ENCODE peak calls at places on chromosomes 5 and 9, in six cellular contexts. One of them, this sample, is unnamed. For H3K27me3, the result is how much of the 10 kb centered on the place peaks cover.

GRCh38 chr9:22035591-22036011 is 26.5 kb upstream of the CDKN2B start:
- DNase-seq in uterus: no peak
- DNase-seq in Caco-2: no peak
- DNase-seq in CD4-positive, alpha-beta T cell: no peak
- DNase-seq in right cardiac atrium: no peak
- DNase-seq in HCT116: no peak
- DNase-seq in this sample: no peak

GRCh38 chr5:167947312-167947711 is 344.1 kb upstream of the WWC1 start:
- DNase-seq in CD4-positive, alpha-beta T cell: no peak
- DNase-seq in Caco-2: no peak
- DNase-seq in uterus: no peak
- DNase-seq in HCT116: no peak
- DNase-seq in right cardiac atrium: no peak
- DNase-seq in this sample: no peak

GRCh38 chr9:100700689-100701318 is 122.9 kb downstream of the CAVIN4 start:
- DNase-seq in HCT116: peak
- DNase-seq in uterus: no peak
- DNase-seq in Caco-2: no peak
- DNase-seq in right cardiac atrium: no peak
- DNase-seq in CD4-positive, alpha-beta T cell: no peak
- DNase-seq in this sample: no peak

GRCh38 chr5:111278824-111279504 is 54.8 kb downstream of the CAMK4 start:
- DNase-seq in uterus: no peak
- DNase-seq in Caco-2: peak
- DNase-seq in HCT116: peak
- DNase-seq in CD4-positive, alpha-beta T cell: peak
- DNase-seq in right cardiac atrium: peak
- DNase-seq in this sample: peak

GRCh38 chr9:34651286-34651685 is 699 bp upstream of the IL11RA start:
- DNase-seq in HCT116: no peak
- DNase-seq in uterus: peak
- DNase-seq in right cardiac atrium: peak
- DNase-seq in CD4-positive, alpha-beta T cell: no peak
- DNase-seq in Caco-2: no peak
- DNase-seq in this sample: peak

GRCh38 chr5:139845846-139846681 is 50.5 kb downstream of the PSD2 start:
- DNase-seq in uterus: no peak
- DNase-seq in Caco-2: no peak
- DNase-seq in right cardiac atrium: no peak
- DNase-seq in HCT116: no peak
- DNase-seq in CD4-positive, alpha-beta T cell: no peak
- DNase-seq in this sample: peak

GRCh38 chr9:6876195-6876594 is 118.4 kb downstream of the KDM4C start:
- DNase-seq in HCT116: no peak
- DNase-seq in CD4-positive, alpha-beta T cell: no peak
- DNase-seq in right cardiac atrium: no peak
- DNase-seq in uterus: no peak
- DNase-seq in Caco-2: no peak
- DNase-seq in this sample: no peak

GRCh38 chr9:32550046-32550608 is 2.0 kb upstream of the SMIM27 start:
- DNase-seq in CD4-positive, alpha-beta T cell: no peak
- DNase-seq in uterus: no peak
- DNase-seq in HCT116: no peak
- DNase-seq in Caco-2: no peak
- DNase-seq in right cardiac atrium: no peak
- DNase-seq in this sample: no peak

GRCh38 chr5:139473105-139473504 is 2.3 kb downstream of the SMIM33 start:
- DNase-seq in HCT116: no peak
- DNase-seq in uterus: no peak
- DNase-seq in Caco-2: no peak
- DNase-seq in CD4-positive, alpha-beta T cell: no peak
- DNase-seq in right cardiac atrium: no peak
- DNase-seq in this sample: no peak

GRCh38 chr9:12178634-12179033 is 514.6 kb upstream of the TYRP1 start:
- DNase-seq in uterus: no peak
- DNase-seq in Caco-2: no peak
- DNase-seq in CD4-positive, alpha-beta T cell: no peak
- DNase-seq in HCT116: no peak
- DNase-seq in right cardiac atrium: no peak
- DNase-seq in this sample: no peak

GRCh38 chr5:160271396-160271795 is 41.0 kb downstream of the CCNJL start:
- DNase-seq in HCT116: no peak
- DNase-seq in Caco-2: no peak
- DNase-seq in uterus: no peak
- DNase-seq in CD4-positive, alpha-beta T cell: no peak
- DNase-seq in right cardiac atrium: peak
- DNase-seq in this sample: no peak

GRCh38 chr5:170880084-170880483 is 18.3 kb downstream of the RANBP17 start:
- DNase-seq in HCT116: no peak
- DNase-seq in Caco-2: no peak
- DNase-seq in CD4-positive, alpha-beta T cell: no peak
- DNase-seq in right cardiac atrium: no peak
- DNase-seq in uterus: no peak
- DNase-seq in this sample: no peak

GRCh38 chr9:116154976-116155699 is 1.5 kb downstream of the PAPPA start:
- DNase-seq in HCT116: no peak
- DNase-seq in uterus: peak
- DNase-seq in right cardiac atrium: peak
- DNase-seq in CD4-positive, alpha-beta T cell: no peak
- DNase-seq in Caco-2: no peak
- DNase-seq in this sample: no peak

GRCh38 chr9:114696814-114697544 is 15.0 kb upstream of the TEX48 start:
- DNase-seq in uterus: no peak
- DNase-seq in HCT116: no peak
- DNase-seq in Caco-2: no peak
- DNase-seq in CD4-positive, alpha-beta T cell: no peak
- DNase-seq in right cardiac atrium: no peak
- DNase-seq in this sample: no peak

GRCh38 chr5:43168175-43168574 is 23.9 kb upstream of the NIM1K start:
- DNase-seq in HCT116: no peak
- DNase-seq in CD4-positive, alpha-beta T cell: no peak
- DNase-seq in right cardiac atrium: no peak
- DNase-seq in uterus: no peak
- DNase-seq in Caco-2: no peak
- DNase-seq in this sample: no peak

GRCh38 chr5:123154857-123155467 is 65.9 kb downstream of the PRDM6 start:
- DNase-seq in Caco-2: no peak
- DNase-seq in uterus: no peak
- DNase-seq in CD4-positive, alpha-beta T cell: no peak
- DNase-seq in right cardiac atrium: no peak
- DNase-seq in HCT116: no peak
- DNase-seq in this sample: no peak

GRCh38 chr5:77861576-77861975 is 85.4 kb upstream of the TBCA start:
- DNase-seq in HCT116: no peak
- DNase-seq in right cardiac atrium: no peak
- DNase-seq in Caco-2: no peak
- DNase-seq in CD4-positive, alpha-beta T cell: no peak
- DNase-seq in uterus: no peak
- DNase-seq in this sample: no peak
- H3K27me3 ChIP-seq in HCT116: under half
- H3K27me3 ChIP-seq in right cardiac atrium: under half
- H3K27me3 ChIP-seq in Caco-2: under half
- H3K27me3 ChIP-seq in CD4-positive, alpha-beta T cell: under half
- H3K27me3 ChIP-seq in uterus: under half
- H3K27me3 ChIP-seq in this sample: under half

DNA sequence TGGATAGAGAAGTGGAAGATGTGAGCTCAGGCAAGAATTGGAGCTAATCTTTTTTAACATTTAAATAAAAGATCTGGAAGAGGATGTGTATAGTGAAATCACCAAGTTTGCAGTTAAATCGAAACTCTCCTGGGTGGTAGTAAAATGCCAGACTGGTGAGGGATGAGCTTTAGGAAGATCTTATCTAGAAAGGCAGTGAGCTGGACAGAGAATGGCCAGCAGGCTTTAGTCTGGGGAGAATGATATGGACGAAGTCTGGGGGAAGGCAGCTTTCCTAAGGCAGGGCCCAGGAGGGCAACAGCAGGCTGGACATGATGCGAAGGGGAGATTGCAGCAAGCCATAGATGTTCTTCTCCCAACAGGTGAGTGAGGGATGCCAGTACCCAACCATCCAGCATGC is 25.6 kb downstream of the UNC5A start:
- DNase-seq in Caco-2: no peak
- DNase-seq in right cardiac atrium: no peak
- DNase-seq in uterus: no peak
- DNase-seq in HCT116: no peak
- DNase-seq in CD4-positive, alpha-beta T cell: no peak
- DNase-seq in this sample: no peak
- H3K27me3 ChIP-seq in Caco-2: under half
- H3K27me3 ChIP-seq in right cardiac atrium: under half
- H3K27me3 ChIP-seq in uterus: under half
- H3K27me3 ChIP-seq in HCT116: under half
- H3K27me3 ChIP-seq in CD4-positive, alpha-beta T cell: under half
- H3K27me3 ChIP-seq in this sample: under half

DNA sequence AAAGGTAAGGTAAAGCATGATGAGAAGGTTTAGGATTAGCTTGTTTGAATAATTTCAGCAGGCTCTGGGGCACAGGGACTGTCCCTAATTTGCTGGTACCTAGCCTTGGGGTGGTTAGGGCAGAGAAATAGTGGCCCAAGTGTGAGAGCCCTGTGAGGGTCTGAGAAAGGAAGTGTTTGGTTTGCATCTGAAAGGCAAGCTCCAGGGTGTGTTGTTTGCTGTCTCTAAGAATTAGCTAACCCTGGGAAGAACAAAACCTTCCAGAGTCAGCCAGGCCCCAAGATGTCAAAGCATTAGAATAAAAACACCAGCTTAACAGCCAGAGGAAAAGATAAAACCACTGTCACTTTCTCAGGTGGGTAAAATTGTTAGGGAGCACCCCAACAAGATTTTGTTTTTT is 31.0 kb downstream of the TMEM252 start:
- DNase-seq in uterus: no peak
- DNase-seq in CD4-positive, alpha-beta T cell: no peak
- DNase-seq in Caco-2: no peak
- DNase-seq in HCT116: no peak
- DNase-seq in right cardiac atrium: no peak
- DNase-seq in this sample: no peak
- H3K27me3 ChIP-seq in uterus: under half
- H3K27me3 ChIP-seq in CD4-positive, alpha-beta T cell: under half
- H3K27me3 ChIP-seq in Caco-2: under half
- H3K27me3 ChIP-seq in HCT116: under half
- H3K27me3 ChIP-seq in right cardiac atrium: under half
- H3K27me3 ChIP-seq in this sample: under half

GRCh38 chr9:108972186-108972585 is 38.0 kb downstream of the ABITRAM start:
- DNase-seq in Caco-2: no peak
- DNase-seq in HCT116: no peak
- DNase-seq in uterus: no peak
- DNase-seq in CD4-positive, alpha-beta T cell: no peak
- DNase-seq in right cardiac atrium: no peak
- DNase-seq in this sample: no peak

GRCh38 chr9:108967916-108968315 is 33.7 kb downstream of the ABITRAM start:
- DNase-seq in Caco-2: no peak
- DNase-seq in uterus: no peak
- DNase-seq in HCT116: no peak
- DNase-seq in CD4-positive, alpha-beta T cell: no peak
- DNase-seq in right cardiac atrium: no peak
- DNase-seq in this sample: no peak

GRCh38 chr9:108973876-108974275 is 39.4 kb downstream of the CTNNAL1 start:
- DNase-seq in uterus: no peak
- DNase-seq in Caco-2: no peak
- DNase-seq in HCT116: no peak
- DNase-seq in CD4-positive, alpha-beta T cell: no peak
- DNase-seq in right cardiac atrium: no peak
- DNase-seq in this sample: no peak

GRCh38 chr9:108978121-108978694 is 35.1 kb downstream of the CTNNAL1 start:
- DNase-seq in right cardiac atrium: no peak
- DNase-seq in CD4-positive, alpha-beta T cell: no peak
- DNase-seq in HCT116: no peak
- DNase-seq in uterus: no peak
- DNase-seq in Caco-2: no peak
- DNase-seq in this sample: no peak

DNA sequence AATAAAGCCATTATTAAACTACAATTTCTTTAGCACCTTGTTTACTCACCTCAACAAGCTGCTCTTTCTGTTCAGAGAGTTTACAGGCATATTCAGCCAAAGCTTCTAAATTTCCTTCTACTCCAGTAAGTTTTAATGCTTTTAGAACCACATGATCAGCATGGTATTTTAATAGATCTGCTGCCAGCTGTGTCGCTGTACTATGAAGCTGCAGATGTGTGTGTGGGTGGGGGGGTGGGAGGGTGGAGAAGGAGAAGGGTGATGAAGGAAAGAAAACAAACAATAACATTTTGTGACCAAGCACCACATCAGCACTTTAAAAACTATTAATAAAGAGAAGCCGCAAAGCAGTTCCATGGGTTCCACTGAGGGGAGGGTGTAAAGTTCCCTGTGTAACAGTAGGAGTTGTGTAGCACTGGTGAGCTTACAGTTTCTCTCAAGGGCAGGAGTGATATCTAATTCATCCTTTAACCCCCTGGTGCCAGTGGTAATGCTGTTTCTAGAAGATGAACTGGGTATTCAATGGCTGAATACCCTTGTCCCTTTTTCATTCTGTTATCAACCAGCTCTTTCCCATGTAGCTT is 38.5 kb downstream of the ABITRAM start:
- DNase-seq in CD4-positive, alpha-beta T cell: no peak
- DNase-seq in Caco-2: no peak
- DNase-seq in uterus: no peak
- DNase-seq in right cardiac atrium: no peak
- DNase-seq in HCT116: no peak
- DNase-seq in this sample: no peak
- H3K27me3 ChIP-seq in CD4-positive, alpha-beta T cell: under half
- H3K27me3 ChIP-seq in Caco-2: under half
- H3K27me3 ChIP-seq in uterus: under half
- H3K27me3 ChIP-seq in right cardiac atrium: under half
- H3K27me3 ChIP-seq in HCT116: under half
- H3K27me3 ChIP-seq in this sample: under half

DNA sequence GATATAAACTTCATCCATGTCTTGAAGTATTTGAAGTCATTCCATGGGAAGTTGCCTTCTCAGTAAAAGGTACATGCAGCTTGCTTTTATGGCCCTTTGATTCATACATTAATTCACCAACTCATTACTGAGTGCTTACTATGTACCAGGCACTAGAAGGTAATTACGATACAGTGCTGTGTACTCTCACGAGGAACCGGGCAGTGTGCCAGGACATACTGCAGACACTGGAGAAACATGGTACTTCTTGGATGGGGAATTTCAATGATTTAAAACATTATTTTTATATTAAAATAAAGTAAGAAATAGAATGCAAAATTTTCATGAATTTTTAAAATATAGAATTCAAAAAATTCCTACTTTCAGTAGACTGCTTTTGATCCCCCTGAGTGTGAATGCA is 71.4 kb upstream of the WDR41 start:
- DNase-seq in HCT116: no peak
- DNase-seq in uterus: no peak
- DNase-seq in CD4-positive, alpha-beta T cell: no peak
- DNase-seq in right cardiac atrium: peak
- DNase-seq in Caco-2: no peak
- DNase-seq in this sample: no peak
- H3K27me3 ChIP-seq in HCT116: under half
- H3K27me3 ChIP-seq in uterus: under half
- H3K27me3 ChIP-seq in CD4-positive, alpha-beta T cell: under half
- H3K27me3 ChIP-seq in right cardiac atrium: under half
- H3K27me3 ChIP-seq in Caco-2: under half
- H3K27me3 ChIP-seq in this sample: under half